ENCODE peak calls at places on chromosomes 11 and 22, in six cellular contexts. S is Right ventricle myocardium superior, U is cardiac muscle cell, W is Caco-2, V is EL, P is hypothalamus. L is an unnamed sample.

GRCh38 chr11:67277231-67277961 is 11.1 kb downstream of the GRK2 start:
- DNase-seq in S (peak; percentile 96), U (peak; percentile 89), W (no peak), V (peak; percentile 76), P (no peak), L (peak; percentile 50)

GRCh38 chr11:26599421-26599820 is 27.4 kb upstream of the MUC15 start:
- DNase-seq in S (no peak), U (peak; percentile 49), W (no peak), V (no peak), P (no peak), L (peak; percentile 56)

GRCh38 chr22:40243891-40244290 is 66.2 kb downstream of the TNRC6B start:
- DNase-seq in S (no peak), U (no peak), W (no peak), V (no peak), P (no peak), L (no peak)

GRCh38 chr22:42283288-42284229 is 13.1 kb upstream of the TCF20 start:
- DNase-seq in S (no peak), U (peak; percentile 27), W (peak; percentile 88), V (peak; percentile 10), P (no peak), L (no peak)

GRCh38 chr11:64181506-64182411 is 4.2 kb upstream of the STIP1 start:
- DNase-seq in S (peak; percentile 95), U (peak; percentile 93), W (peak; percentile 82), V (peak; percentile 94), P (peak; percentile 90), L (peak; percentile 70)

GRCh38 chr11:30107899-30108298 is 91.1 kb upstream of the KCNA4 start:
- DNase-seq in S (no peak), U (peak; percentile 85), W (no peak), V (peak; percentile 63), P (no peak), L (peak; percentile 23)

GRCh38 chr11:30992513-30992849 is 377.1 kb downstream of the DCDC1 start:
- DNase-seq in S (no peak), U (no peak), W (no peak), V (no peak), P (no peak), L (no peak)

GRCh38 chr22:38465673-38466490 is 2.0 kb upstream of the KDELR3 start:
- DNase-seq in S (peak; percentile 17), U (no peak), W (no peak), V (no peak), P (no peak), L (no peak)

GRCh38 chr11:45319077-45319476 is 32.9 kb upstream of the SYT13 start:
- DNase-seq in S (no peak), U (no peak), W (no peak), V (no peak), P (no peak), L (no peak)

GRCh38 chr11:104332110-104332509 is 168.2 kb upstream of the PDGFD start:
- DNase-seq in S (no peak), U (no peak), W (peak; percentile 53), V (no peak), P (no peak), L (no peak)

GRCh38 chr22:35630387-35630793 is 13.3 kb upstream of the MB start:
- DNase-seq in S (no peak), U (peak; percentile 69), W (peak; percentile 66), V (peak; percentile 83), P (no peak), L (peak; percentile 29)

GRCh38 chr11:102990145-102990544 is 34.6 kb upstream of the MMP13 start:
- DNase-seq in S (no peak), U (no peak), W (no peak), V (peak; percentile 12), P (no peak), L (no peak)

L was measured in COLO829.